ENCODE peak calls at places on chromosomes 13 and 19, in seven cellular contexts. Q is psoas muscle, W is left lung, P is A549, C is IMR-90, D is uterus, M is stomach. T is an unnamed sample. For H3K4me1, the result is how much of the 10 kb centered on the place peaks cover.

GRCh38 chr19:17097593-17098126 is 22.1 kb downstream of the MYO9B start:
- DNase-seq in C (peak), D (no peak), M (no peak), Q (no peak), P (peak), W (no peak), T (no peak)

GRCh38 chr13:20326809-20327208 is 94.7 kb upstream of the GJB6 start:
- DNase-seq in Q (no peak), W (no peak), M (no peak), C (no peak), D (no peak), P (no peak), T (no peak)

GRCh38 chr19:49802836-49803528 is 10.1 kb downstream of the FUZ start:
- DNase-seq in C (no peak), D (peak), P (no peak), M (no peak), Q (no peak), W (no peak), T (no peak)

GRCh38 chr19:17073869-17074627 is 1.2 kb downstream of the HAUS8 start:
- DNase-seq in P (no peak), C (peak), Q (no peak), W (no peak), M (no peak), D (no peak), T (no peak)

GRCh38 chr13:43122706-43123268 is 99.4 kb downstream of the DNAJC15 start:
- DNase-seq in M (no peak), P (no peak), C (no peak), D (no peak), W (no peak), Q (no peak), T (no peak)

GRCh38 chr19:54684537-54684936 is 21.8 kb downstream of the LILRB4 start:
- DNase-seq in C (no peak), Q (no peak), W (no peak), D (no peak), M (no peak), P (peak), T (no peak)

GRCh38 chr13:102555914-102556553 is 40.8 kb upstream of the TPP2 start:
- DNase-seq in W (no peak), P (peak), M (no peak), Q (no peak), C (peak), D (no peak), T (peak)

GRCh38 chr13:39370554-39370953 is 232.4 kb downstream of the LHFPL6 start:
- DNase-seq in Q (no peak), M (no peak), C (peak), P (no peak), W (no peak), D (peak), T (peak)

GRCh38 chr19:10812902-10813404 is 23.1 kb downstream of the TMED1 start:
- DNase-seq in Q (peak), W (peak), D (peak), P (peak), M (peak), C (peak), T (peak)

GRCh38 chr13:29901714-29902631 is 51.6 kb upstream of the UBL3 start:
- DNase-seq in Q (peak), W (peak), C (peak), M (no peak), D (peak), P (peak), T (peak)

GRCh38 chr19:12913871-12914690 is 5.0 kb downstream of the SYCE2 start:
- DNase-seq in D (no peak), Q (no peak), P (no peak), C (no peak), M (no peak), W (no peak), T (no peak)

GRCh38 chr19:45822716-45823115 is 7.6 kb upstream of the RSPH6A start:
- DNase-seq in M (no peak), Q (no peak), C (no peak), D (no peak), P (no peak), W (no peak), T (no peak)

GRCh38 chr13:109616021-109616420 is 170.4 kb downstream of the IRS2 start:
- DNase-seq in M (no peak), Q (no peak), W (no peak), P (no peak), C (no peak), D (no peak), T (no peak)

GRCh38 chr13:71962735-71963134 is 95.7 kb upstream of the DACH1 start:
- DNase-seq in D (no peak), Q (no peak), C (no peak), P (no peak), M (no peak), W (no peak), T (no peak)

GRCh38 chr19:34254552-34255432 is at the start of gene GARRE1:
- DNase-seq in P (peak), Q (peak), D (no peak), W (no peak), M (peak), C (peak), T (no peak)

GRCh38 chr13:24746618-24747247 is 17.2 kb upstream of the RNF17 start:
- DNase-seq in C (no peak), D (no peak), W (no peak), M (no peak), P (peak), Q (no peak), T (no peak)

GRCh38 chr13:48804836-48805601 is 151.3 kb downstream of the CYSLTR2 start:
- DNase-seq in D (no peak), C (no peak), M (no peak), W (no peak), Q (no peak), P (no peak), T (no peak)

GRCh38 chr13:32150239-32150638 is 118.7 kb downstream of the FRY start:
- DNase-seq in W (no peak), Q (no peak), P (no peak), M (no peak), D (peak), C (peak), T (no peak)

GRCh38 chr19:41226874-41227390 is 7.9 kb downstream of the AXL start:
- DNase-seq in C (no peak), Q (no peak), M (no peak), D (no peak), P (no peak), W (no peak), T (no peak)

GRCh38 chr13:93956416-93956815 is 523.1 kb downstream of the DCT start:
- DNase-seq in D (no peak), W (no peak), C (no peak), M (no peak), P (no peak), Q (no peak), T (no peak)

GRCh38 chr13:50357586-50358118 is 342.4 kb downstream of the KCNRG start:
- DNase-seq in P (no peak), C (peak), Q (no peak), D (peak), M (peak), W (no peak), T (peak)

GRCh38 chr13:30585748-30586262 is 31.9 kb upstream of the USPL1 start:
- DNase-seq in C (peak), P (no peak), W (no peak), D (no peak), M (no peak), Q (no peak), T (no peak)

GRCh38 chr19:54248016-54248601 is 5.5 kb upstream of the LILRA6 start:
- DNase-seq in Q (peak), P (no peak), W (peak), C (peak), M (no peak), D (no peak), T (no peak)

GRCh38 chr13:96984061-96984508 is 10.2 kb downstream of the OXGR1 start:
- DNase-seq in M (peak), W (peak), C (no peak), D (peak), P (no peak), Q (no peak), T (peak)

GRCh38 chr19:11420894-11421606 is 1.9 kb upstream of the RGL3 start:
- DNase-seq in C (no peak), M (no peak), D (no peak), W (no peak), Q (peak), P (no peak), T (no peak)

GRCh38 chr19:4043966-4044365 is 22.7 kb downstream of the ZBTB7A start:
- DNase-seq in Q (no peak), M (no peak), C (no peak), W (no peak), D (no peak), P (no peak), T (no peak)

GRCh38 chr13:44158055-44158655 is 215.5 kb upstream of the SERP2 start:
- DNase-seq in P (no peak), W (no peak), M (no peak), C (no peak), D (no peak), Q (peak), T (no peak)

GRCh38 chr19:12098040-12098439 is 33.5 kb downstream of the ZNF844 start:
- DNase-seq in M (no peak), W (no peak), C (no peak), D (no peak), P (no peak), Q (no peak), T (peak)

GRCh38 chr19:51644636-51645271 is 1.9 kb downstream of the SIGLEC14 start:
- DNase-seq in M (no peak), D (no peak), P (no peak), Q (no peak), W (no peak), C (no peak), T (no peak)
- H3K4me1 ChIP-seq in M (under half), D (under half), P (under half), Q (under half), W (under half), C (under half), T (under half)

DNA sequence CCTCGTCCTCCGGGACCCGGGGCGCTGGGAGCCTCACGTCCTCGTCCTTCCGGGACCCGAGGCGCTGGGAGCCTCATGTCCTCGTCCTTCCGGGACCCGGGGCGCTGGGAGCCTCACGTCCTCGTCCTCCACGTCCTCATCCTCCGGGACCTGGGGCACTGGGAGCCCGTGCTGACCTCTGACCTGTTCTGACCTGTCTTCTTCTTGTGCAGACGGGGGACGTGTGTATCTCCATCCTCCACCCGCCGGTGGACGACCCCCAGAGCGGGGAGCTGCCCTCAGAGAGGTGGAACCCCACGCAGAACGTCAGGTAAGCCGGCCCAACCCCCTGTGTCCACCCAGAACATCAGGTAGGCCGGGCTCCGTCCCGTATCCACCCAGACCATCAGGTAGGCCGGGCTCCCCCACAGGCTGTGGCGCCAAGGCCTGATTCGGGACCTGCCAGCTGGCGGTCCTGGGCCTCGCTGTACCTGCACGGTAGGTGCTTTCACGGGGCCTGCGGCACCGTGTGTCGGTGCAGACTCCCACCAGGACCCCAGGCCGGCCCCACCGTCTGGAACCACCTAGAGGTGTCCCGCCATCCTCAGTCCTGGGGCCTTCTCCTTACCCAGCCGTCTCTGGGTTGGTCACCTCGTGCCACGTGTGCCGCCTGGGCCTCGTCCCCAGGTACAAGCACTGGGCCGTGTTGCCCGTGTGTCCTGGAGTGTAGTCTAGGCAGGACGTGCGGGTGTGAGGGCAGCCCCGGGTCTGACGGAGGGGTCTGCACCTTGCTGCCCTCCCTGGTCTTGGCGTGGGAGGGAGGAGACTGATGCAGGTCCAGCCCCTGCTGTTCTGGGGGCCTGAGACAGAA is 4.7 kb downstream of the CDC34 start:
- DNase-seq in M (no peak), P (no peak), W (no peak), D (no peak), C (no peak), Q (no peak), T (no peak)
- TF ChIP-seq CTCF in M (no peak), P (no peak), W (no peak), D (no peak), C (no peak), Q (no peak), T (no peak)

GRCh38 chr19:48630289-48631036 is 6.7 kb downstream of the DBP start:
- DNase-seq in Q (peak), C (no peak), D (peak), P (no peak), W (peak), M (peak), T (no peak)

GRCh38 chr19:48631254-48631653 is 5.9 kb downstream of the DBP start:
- DNase-seq in D (no peak), P (no peak), Q (no peak), C (no peak), W (no peak), M (no peak), T (no peak)

GRCh38 chr19:48628486-48629296 is 8.5 kb downstream of the DBP start:
- DNase-seq in M (no peak), D (no peak), C (no peak), Q (peak), P (no peak), W (no peak), T (no peak)

GRCh38 chr19:48629297-48629598 is 7.9 kb downstream of the DBP start:
- DNase-seq in P (no peak), W (no peak), C (no peak), Q (peak), D (no peak), M (no peak), T (no peak)

GRCh38 chr19:48629599-48630288 is 7.4 kb downstream of the DBP start:
- DNase-seq in P (no peak), Q (peak), C (no peak), M (peak), W (no peak), D (peak), T (no peak)
- H3K4me1 ChIP-seq in P (under half), Q (under half), C (under half), M (under half), W (under half), D (under half), T (under half)

GRCh38 chr19:18446811-18447359 is 9.0 kb upstream of the ISYNA1 start:
- DNase-seq in D (no peak), Q (no peak), M (no peak), W (no peak), P (no peak), C (no peak), T (no peak)
- TF ChIP-seq CTCF in D (no peak), Q (no peak), M (no peak), W (no peak), P (no peak), C (no peak), T (no peak)

DNA sequence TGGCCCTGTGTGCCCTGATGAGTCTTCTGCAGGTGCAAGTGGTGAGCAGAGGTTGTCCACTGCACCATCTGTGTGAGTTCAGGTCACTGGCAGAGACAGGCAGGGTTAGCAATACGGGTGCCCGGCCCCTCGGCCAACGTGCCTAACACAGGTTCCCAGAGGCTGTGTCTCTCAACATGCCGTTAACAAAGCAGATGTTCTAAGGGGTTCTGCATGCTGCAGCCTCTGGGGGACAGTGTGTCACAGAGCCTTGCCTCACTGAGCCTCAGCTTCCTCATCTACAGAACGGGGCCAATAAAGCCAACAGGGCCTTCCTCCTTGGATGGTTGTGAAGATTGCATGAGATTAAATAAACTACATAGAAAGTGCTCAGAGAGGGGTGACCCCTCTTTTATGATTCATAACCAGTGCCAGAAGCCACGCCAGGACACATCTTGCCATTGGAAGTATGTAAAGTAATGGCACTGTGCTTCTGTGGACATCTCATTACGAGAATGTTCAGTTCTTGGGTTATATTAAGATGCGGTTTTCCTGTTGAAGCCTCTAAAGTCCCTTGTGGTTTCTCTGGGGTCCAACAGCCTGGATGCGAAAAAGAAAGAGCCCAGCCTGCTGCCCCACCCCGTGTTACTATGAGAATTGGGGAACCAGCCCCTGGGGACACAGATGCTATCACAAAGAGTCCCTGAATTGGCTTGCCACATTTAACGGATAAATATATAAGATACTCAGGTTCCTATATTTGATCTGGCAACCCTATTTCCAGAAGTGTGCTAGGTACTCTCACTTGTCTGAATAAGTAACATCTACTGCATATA is 11.2 kb upstream of the ARHGEF18 start:
- DNase-seq in C (no peak), P (no peak), M (no peak), W (no peak), D (no peak), Q (no peak), T (no peak)
- H3K4me1 ChIP-seq in C (under half), P (under half), M (under half), W (under half), D (under half), Q (under half), T (under half)

DNA sequence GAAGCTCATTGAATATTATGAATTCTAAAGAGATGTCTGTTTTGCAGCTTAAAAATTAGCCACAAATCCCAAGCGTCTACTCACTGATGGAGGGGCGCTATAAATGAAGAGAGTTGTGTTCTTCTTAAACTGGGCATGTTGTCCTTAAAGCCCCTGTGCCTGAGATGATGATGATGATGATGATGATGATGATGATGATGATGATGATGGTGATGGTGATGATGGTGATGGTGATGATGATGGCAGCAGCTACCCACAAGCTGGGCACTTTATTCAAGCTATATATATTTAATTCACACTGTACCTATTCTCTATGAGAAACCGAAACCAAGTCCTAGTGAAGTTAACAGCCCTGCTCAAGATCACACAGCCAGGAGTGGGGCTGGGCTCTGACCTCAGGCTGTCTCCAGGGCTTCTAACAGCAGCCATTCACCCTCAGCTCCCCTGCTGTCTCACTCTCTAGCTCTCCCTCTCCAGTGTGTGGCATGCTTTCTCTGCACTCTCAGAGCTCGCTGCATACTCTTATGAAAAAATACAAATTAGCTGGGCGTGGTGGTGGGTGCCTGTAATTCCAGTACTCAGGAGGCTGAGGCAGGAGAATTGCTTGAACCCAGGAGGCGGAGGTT is 169.0 kb downstream of the SHISA2 start:
- DNase-seq in Q (no peak), W (no peak), C (no peak), M (no peak), P (no peak), D (no peak), T (no peak)
- TF ChIP-seq CTCF in Q (no peak), W (no peak), C (no peak), M (no peak), P (no peak), D (no peak), T (no peak)

GRCh38 chr13:40568246-40568645 is 98.2 kb downstream of the FOXO1 start:
- DNase-seq in Q (no peak), W (no peak), P (no peak), C (no peak), M (no peak), D (no peak), T (no peak)

GRCh38 chr13:40568672-40569350 is 97.6 kb downstream of the FOXO1 start:
- DNase-seq in C (no peak), W (no peak), Q (no peak), D (no peak), M (no peak), P (no peak), T (no peak)

GRCh38 chr13:40571338-40571737 is 95.1 kb downstream of the FOXO1 start:
- DNase-seq in M (no peak), Q (no peak), C (no peak), W (no peak), D (no peak), P (no peak), T (no peak)

GRCh38 chr13:40572961-40573360 is 93.5 kb downstream of the FOXO1 start:
- DNase-seq in Q (no peak), W (no peak), M (no peak), C (no peak), P (no peak), D (no peak), T (no peak)

DNA sequence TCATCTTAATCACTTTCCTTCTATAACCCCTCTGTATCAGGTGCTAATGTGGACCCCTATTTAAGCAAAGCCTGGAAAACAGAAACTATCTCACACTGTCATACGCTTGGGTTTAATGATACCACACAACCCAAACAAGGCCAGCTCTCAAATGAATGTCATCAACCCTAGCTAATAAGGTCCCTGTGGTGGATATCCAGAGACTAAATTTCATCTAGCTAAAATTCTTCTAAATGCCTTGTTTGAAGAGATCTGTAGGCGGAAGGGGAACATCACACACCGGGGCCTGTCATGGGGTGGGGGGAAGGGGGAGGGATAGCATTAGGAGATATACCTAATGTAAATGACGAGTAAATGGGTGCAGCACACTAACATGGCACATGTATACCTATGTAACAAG is 95.5 kb downstream of the FOXO1 start:
- DNase-seq in M (no peak), Q (no peak), C (no peak), P (no peak), D (no peak), W (no peak), T (no peak)
- H3K4me1 ChIP-seq in M (under half), Q (half or more), C (under half), P (under half), D (under half), W (under half), T (under half)

T was measured in foreskin keratinocyte.